ENCODE peak calls at places on chromosomes 4 and X, in six cellular contexts. O, G, X, Y, F and J are unnamed samples.

GRCh38 chrX:71623714-71624113 is 5.4 kb upstream of the CXCR3 start:
- DNase-seq in O (no peak), G (no peak), X (no peak), Y (no peak), F (no peak), J (no peak)

GRCh38 chrX:23904096-23904495 is 3.6 kb downstream of the APOO start:
- DNase-seq in O (no peak), G (no peak), X (no peak), Y (peak; percentile 21), F (no peak), J (no peak)

GRCh38 chrX:44483965-44484606 is 58.6 kb downstream of the FUNDC1 start:
- DNase-seq in O (no peak), G (no peak), X (no peak), Y (peak; percentile 70), F (no peak), J (no peak)

GRCh38 chr4:99352602-99353580 is at the start of gene ADH1C:
- DNase-seq in O (no peak), G (no peak), X (no peak), Y (no peak), F (no peak), J (no peak)

GRCh38 chr4:139599594-139600374 is 43.8 kb upstream of the SETD7 start:
- DNase-seq in O (no peak), G (no peak), X (no peak), Y (peak; percentile 88), F (no peak), J (peak; percentile 81)

GRCh38 chr4:153788064-153788418 is 842 bp downstream of the SFRP2 start:
- DNase-seq in O (no peak), G (no peak), X (no peak), Y (no peak), F (no peak), J (no peak)

GRCh38 chrX:146055733-146056132 is 238.1 kb downstream of the SLITRK2 start:
- DNase-seq in O (no peak), G (no peak), X (no peak), Y (no peak), F (no peak), J (no peak)

GRCh38 chr4:112552668-112553067 is 36.7 kb upstream of the NEUROG2 start:
- DNase-seq in O (no peak), G (no peak), X (no peak), Y (peak; percentile 60), F (no peak), J (peak; percentile 30)

GRCh38 chrX:12956704-12957541 is 18.0 kb upstream of the TMSB4X start:
- DNase-seq in O (no peak), G (no peak), X (peak; percentile 88), Y (peak; percentile 55), F (peak; percentile 92), J (peak; percentile 20)

GRCh38 chrX:30302957-30303356 is 6.2 kb downstream of the NR0B1 start:
- DNase-seq in O (no peak), G (no peak), X (no peak), Y (peak; percentile 48), F (no peak), J (peak; percentile 3)

GRCh38 chrX:36575670-36576069 is 432.5 kb upstream of the FAM47C start:
- DNase-seq in O (no peak), G (no peak), X (no peak), Y (no peak), F (no peak), J (no peak)

GRCh38 chr4:109298279-109299010 is 4.0 kb downstream of the COL25A1 start:
- DNase-seq in O (no peak), G (peak; percentile 20), X (peak; percentile 51), Y (peak; percentile 32), F (peak; percentile 13), J (peak; percentile 39)

GRCh38 chr4:173990126-173990878 is 293.2 kb downstream of the FBXO8 start:
- DNase-seq in O (no peak), G (peak; percentile 72), X (peak; percentile 45), Y (peak; percentile 29), F (peak; percentile 6), J (peak; percentile 8)

GRCh38 chr4:163279713-163280112 is 52.7 kb downstream of the NPY1R start:
- DNase-seq in O (no peak), G (no peak), X (no peak), Y (no peak), F (no peak), J (no peak)

GRCh38 chrX:11757397-11757728 is 674 bp upstream of the MSL3 start:
- DNase-seq in O (no peak), G (no peak), X (no peak), Y (no peak), F (no peak), J (no peak)

GRCh38 chr4:26049447-26049846 is 135.4 kb downstream of the SMIM20 start:
- DNase-seq in O (no peak), G (no peak), X (no peak), Y (no peak), F (no peak), J (no peak)

GRCh38 chr4:73103799-73104503 is 34.4 kb upstream of the COX18 start:
- DNase-seq in O (no peak), G (no peak), X (no peak), Y (peak; percentile 24), F (no peak), J (no peak)

GRCh38 chr4:128512767-128513322 is 225.2 kb upstream of the PGRMC2 start:
- DNase-seq in O (no peak), G (no peak), X (no peak), Y (no peak), F (no peak), J (no peak)

GRCh38 chr4:93466440-93466839 is 362.1 kb upstream of the ATOH1 start:
- DNase-seq in O (no peak), G (peak; percentile 26), X (no peak), Y (no peak), F (no peak), J (no peak)

GRCh38 chrX:18146954-18147353 is 73.7 kb downstream of the BEND2 start:
- DNase-seq in O (no peak), G (peak; percentile 72), X (no peak), Y (peak; percentile 53), F (peak; percentile 2), J (peak; percentile 6)

GRCh38 chrX:109508915-109509314 is 27.0 kb upstream of the GUCY2F start:
- DNase-seq in O (no peak), G (no peak), X (no peak), Y (no peak), F (no peak), J (no peak)

GRCh38 chr4:185343726-185344581 is 51.8 kb downstream of the LRP2BP start:
- DNase-seq in O (no peak), G (no peak), X (no peak), Y (no peak), F (no peak), J (no peak)

GRCh38 chrX:69429339-69430014 is 74.6 kb upstream of the NALF2 start:
- DNase-seq in O (no peak), G (no peak), X (no peak), Y (no peak), F (no peak), J (no peak)

GRCh38 chrX:51804741-51805140 is 61.5 kb downstream of the GSPT2 start:
- DNase-seq in O (no peak), G (no peak), X (no peak), Y (peak; percentile 32), F (no peak), J (no peak)
- H3K27ac ChIP-seq in O (no peak overlapping the region), G (no peak overlapping the region), X (no peak overlapping the region), Y (no peak overlapping the region), F (no peak overlapping the region), J (no peak overlapping the region)

DNA sequence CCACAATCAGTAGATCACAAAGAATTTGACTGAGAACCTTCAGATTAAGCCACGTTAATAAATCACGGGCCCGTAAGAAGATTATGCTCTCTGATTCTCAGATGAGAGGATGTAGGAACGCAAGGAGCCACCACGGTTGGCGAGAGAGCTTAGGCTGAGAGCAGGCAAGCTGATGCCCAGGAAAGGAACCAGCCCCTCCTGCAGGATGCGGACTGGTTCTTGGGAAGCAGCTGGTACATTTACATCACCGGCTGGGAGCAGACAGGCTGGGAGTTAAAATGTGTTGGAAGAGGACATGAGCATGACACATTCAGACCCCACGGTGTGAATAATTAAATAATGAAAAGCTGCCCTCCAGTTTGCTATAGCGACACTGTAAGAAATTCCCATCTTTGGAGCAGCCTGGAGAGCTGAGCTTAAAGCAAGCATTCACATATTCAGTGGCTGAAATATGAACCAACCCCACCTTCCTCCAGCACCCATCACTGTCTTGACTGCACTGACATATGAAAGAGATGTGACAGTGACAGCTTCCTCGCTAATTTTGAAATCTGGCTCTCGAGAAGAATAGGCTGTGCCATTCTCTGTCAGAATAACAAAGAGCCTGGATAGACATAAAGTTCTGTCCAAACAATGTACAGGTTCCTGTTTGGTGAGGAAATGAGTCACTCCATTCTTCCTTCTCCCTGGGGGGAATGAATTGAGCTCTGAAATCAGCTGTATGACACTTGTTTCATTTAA is 33.1 kb downstream of the LNX1 start:
- DNase-seq in O (no peak), G (no peak), X (no peak), Y (peak; percentile 90), F (no peak), J (peak; percentile 76)
- TF ChIP-seq CTCF in O (no peak), G (no peak), X (no peak), Y (no peak), F (no peak), J (no peak)

GRCh38 chr4:8534601-8535000 is 45.6 kb upstream of the GPR78 start:
- DNase-seq in O (no peak), G (no peak), X (no peak), Y (no peak), F (no peak), J (no peak)
- H3K27ac ChIP-seq in O (peak overlapping the region; percentile 48), G (no peak overlapping the region), X (peak overlapping the region; percentile 84), Y (peak overlapping the region; percentile 96), F (no peak overlapping the region), J (no peak overlapping the region)

GRCh38 chrX:9867753-9868152 is 81.5 kb downstream of the SHROOM2 start:
- DNase-seq in O (no peak), G (no peak), X (no peak), Y (no peak), F (no peak), J (no peak)
- TF ChIP-seq CTCF in O (no peak), G (no peak), X (no peak), Y (no peak), F (no peak), J (no peak)

GRCh38 chr4:80171251-80171650 is 26.1 kb upstream of the PRDM8 start:
- DNase-seq in O (no peak), G (no peak), X (no peak), Y (no peak), F (no peak), J (no peak)

GRCh38 chr4:80171656-80172055 is 25.6 kb upstream of the PRDM8 start:
- DNase-seq in O (no peak), G (no peak), X (no peak), Y (no peak), F (no peak), J (no peak)

GRCh38 chr4:80173841-80174240 is 23.5 kb upstream of the PRDM8 start:
- DNase-seq in O (no peak), G (no peak), X (no peak), Y (no peak), F (no peak), J (peak; percentile 11)

GRCh38 chr4:80172203-80172602 is 25.1 kb upstream of the PRDM8 start:
- DNase-seq in O (no peak), G (no peak), X (peak; percentile 34), Y (no peak), F (no peak), J (no peak)

GRCh38 chr4:80173387-80173786 is 23.9 kb upstream of the PRDM8 start:
- DNase-seq in O (no peak), G (no peak), X (peak; percentile 58), Y (peak; percentile 74), F (peak; percentile 57), J (peak; percentile 40)
- H3K27ac ChIP-seq in O (peak overlapping the region; percentile 16), G (no peak overlapping the region), X (no peak overlapping the region), Y (peak overlapping the region; percentile 64), F (no peak overlapping the region), J (no peak overlapping the region)